ENCODE peak calls at places on chromosome 11, in five cellular contexts. B is left ventricle myocardium inferior, A is suprapubic skin, P is IMR-90, T is A549. Z is an unnamed sample.

GRCh38 chr11:10878408-10879214 is 20.8 kb upstream of the ZBED5 start:
- DNase-seq in B (no peak), A (no peak), P (peak), T (peak), Z (peak)

GRCh38 chr11:27239305-27239942 is 123.6 kb downstream of the CCDC34 start:
- DNase-seq in B (peak), A (no peak), P (peak), T (no peak), Z (no peak)

GRCh38 chr11:128500488-128500887 is 86.9 kb downstream of the ETS1 start:
- DNase-seq in B (no peak), A (no peak), P (peak), T (no peak), Z (no peak)

GRCh38 chr11:20158597-20159257 is 1.5 kb downstream of the DBX1 start:
- DNase-seq in B (peak), A (no peak), P (peak), T (peak), Z (peak)

GRCh38 chr11:109864834-109865557 is 228.2 kb upstream of the ZC3H12C start:
- DNase-seq in B (no peak), A (no peak), P (peak), T (no peak), Z (peak)

GRCh38 chr11:75718406-75719088 is 909 bp downstream of the MOGAT2 start:
- DNase-seq in B (no peak), A (no peak), P (no peak), T (no peak), Z (peak)

GRCh38 chr11:120632579-120632978 is 121.0 kb downstream of the GRIK4 start:
- DNase-seq in B (no peak), A (no peak), P (no peak), T (peak), Z (no peak)

GRCh38 chr11:13216019-13217006 is 61.3 kb upstream of the BMAL1 start:
- DNase-seq in B (no peak), A (no peak), P (peak), T (peak), Z (peak)

GRCh38 chr11:76612226-76612625 is 58.3 kb downstream of the LRRC32 start:
- DNase-seq in B (no peak), A (no peak), P (no peak), T (no peak), Z (no peak)

GRCh38 chr11:93403930-93404329 is 73.4 kb downstream of the DEUP1 start:
- DNase-seq in B (no peak), A (no peak), P (no peak), T (no peak), Z (no peak)

GRCh38 chr11:2766166-2766565 is 66.4 kb upstream of the KCNQ1OT1 start:
- DNase-seq in B (no peak), A (peak), P (no peak), T (no peak), Z (no peak)

GRCh38 chr11:120028181-120028935 is 109.6 kb downstream of the TRIM29 start:
- DNase-seq in B (no peak), A (no peak), P (no peak), T (no peak), Z (no peak)

GRCh38 chr11:118842369-118842768 is 41.3 kb upstream of the CXCR5 start:
- DNase-seq in B (no peak), A (no peak), P (peak), T (no peak), Z (peak)

GRCh38 chr11:76119032-76119431 is 87.3 kb downstream of the WNT11 start:
- DNase-seq in B (no peak), A (no peak), P (no peak), T (no peak), Z (no peak)

GRCh38 chr11:1747753-1748466 is 2.5 kb downstream of the IFITM10 start:
- DNase-seq in B (peak), A (peak), P (no peak), T (no peak), Z (no peak)

GRCh38 chr11:87236368-87236767 is 198.6 kb downstream of the TMEM135 start:
- DNase-seq in B (no peak), A (no peak), P (peak), T (no peak), Z (peak)

GRCh38 chr11:6405837-6406236 is 13.1 kb downstream of the APBB1 start:
- DNase-seq in B (no peak), A (no peak), P (no peak), T (no peak), Z (no peak)

GRCh38 chr11:66981976-66982578 is 7.0 kb downstream of the C11orf86 start:
- DNase-seq in B (peak), A (peak), P (peak), T (peak), Z (peak)

GRCh38 chr11:113481226-113481625 is 6.0 kb upstream of the DRD2 start:
- DNase-seq in B (no peak), A (no peak), P (no peak), T (no peak), Z (no peak)

GRCh38 chr11:36469881-36470802 is 39.9 kb downstream of the TRAF6 start:
- DNase-seq in B (no peak), A (no peak), P (peak), T (no peak), Z (peak)

GRCh38 chr11:114261791-114262190 is 34.4 kb upstream of the NNMT start:
- DNase-seq in B (no peak), A (no peak), P (no peak), T (no peak), Z (no peak)

GRCh38 chr11:103586756-103587155 is 449.7 kb upstream of the DDI1 start:
- DNase-seq in B (no peak), A (no peak), P (peak), T (no peak), Z (peak)

GRCh38 chr11:76803023-76803422 is 19.9 kb downstream of the TSKU start:
- DNase-seq in B (no peak), A (peak), P (peak), T (peak), Z (peak)

GRCh38 chr11:115990004-115990447 is 485.8 kb upstream of the CADM1 start:
- DNase-seq in B (no peak), A (no peak), P (no peak), T (peak), Z (no peak)

GRCh38 chr11:47326198-47326597 is 26.3 kb downstream of the MYBPC3 start:
- DNase-seq in B (no peak), A (no peak), P (no peak), T (no peak), Z (no peak)

GRCh38 chr11:118628031-118628430 is 20.6 kb downstream of the PHLDB1 start:
- DNase-seq in B (no peak), A (no peak), P (no peak), T (no peak), Z (no peak)

GRCh38 chr11:44356351-44356750 is 46.4 kb upstream of the ALX4 start:
- DNase-seq in B (no peak), A (no peak), P (no peak), T (no peak), Z (no peak)

GRCh38 chr11:3795131-3796092 is 1.9 kb downstream of the NUP98 start:
- DNase-seq in B (no peak), A (no peak), P (no peak), T (no peak), Z (no peak)

GRCh38 chr11:46212720-46213119 is 64.7 kb upstream of the CREB3L1 start:
- DNase-seq in B (no peak), A (no peak), P (no peak), T (no peak), Z (no peak)

GRCh38 chr11:46220313-46220712 is 57.1 kb upstream of the CREB3L1 start:
- DNase-seq in B (no peak), A (no peak), P (no peak), T (no peak), Z (no peak)

GRCh38 chr11:46216765-46217089 is 60.7 kb upstream of the CREB3L1 start:
- DNase-seq in B (no peak), A (no peak), P (no peak), T (no peak), Z (no peak)

GRCh38 chr11:46215208-46215931 is 62.1 kb upstream of the CREB3L1 start:
- DNase-seq in B (no peak), A (no peak), P (no peak), T (no peak), Z (no peak)

GRCh38 chr11:46216040-46216764 is 61.3 kb upstream of the CREB3L1 start:
- DNase-seq in B (no peak), A (no peak), P (peak), T (no peak), Z (peak)
- H3K4me3 ChIP-seq in B (peak), A (peak), P (peak), T (no peak), Z (peak)

DNA sequence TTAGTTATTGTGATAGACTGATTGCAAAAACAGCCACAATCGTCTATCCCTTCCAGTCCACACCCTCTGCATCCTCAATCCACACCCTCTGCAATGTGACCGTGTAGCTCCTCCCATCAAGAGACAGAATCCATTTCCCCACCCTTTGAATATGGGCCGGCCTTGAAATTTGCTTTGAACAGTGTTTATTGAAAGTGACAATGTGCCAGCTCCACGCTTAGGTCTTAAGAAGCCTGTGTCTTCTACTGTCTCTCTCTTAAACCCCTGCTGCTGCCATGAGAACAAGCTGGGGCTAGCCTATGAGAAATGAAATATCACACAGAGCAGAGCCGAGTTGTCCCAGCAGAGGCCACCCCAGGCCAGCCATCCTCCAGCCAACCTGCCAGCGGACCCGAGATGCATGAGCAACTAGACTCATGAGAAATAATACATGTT is 22.3 kb upstream of the MICAL2 start:
- DNase-seq in B (peak), A (peak), P (peak), T (peak), Z (peak)
- H3K4me3 ChIP-seq in B (no peak), A (peak), P (no peak), T (no peak), Z (no peak)

DNA sequence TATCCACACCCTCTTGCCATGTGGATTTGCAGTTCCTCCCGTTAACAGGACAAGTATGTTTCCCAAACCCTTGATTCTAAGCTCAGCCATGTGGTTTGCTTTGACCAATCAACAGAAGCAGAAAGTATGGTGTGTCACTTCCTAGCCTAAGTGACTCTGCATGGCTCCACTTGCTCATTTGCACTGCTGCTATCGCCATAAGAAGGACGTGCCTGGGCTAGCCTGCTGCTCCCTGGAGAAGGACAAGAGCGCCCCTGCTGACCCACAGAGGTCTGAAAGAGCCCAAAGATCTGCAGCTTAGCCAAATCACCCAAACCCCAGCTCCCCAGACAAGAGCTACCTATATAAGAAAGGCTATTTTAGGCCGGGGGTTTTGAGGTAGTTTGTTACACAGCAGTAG is 18.0 kb downstream of the TBRG1 start:
- DNase-seq in B (no peak), A (no peak), P (no peak), T (no peak), Z (no peak)
- H3K4me3 ChIP-seq in B (no peak), A (no peak), P (no peak), T (no peak), Z (no peak)

GRCh38 chr11:60857378-60858232 is 1.9 kb upstream of the PTGDR2 start:
- DNase-seq in B (no peak), A (no peak), P (peak), T (no peak), Z (no peak)
- H3K4me3 ChIP-seq in B (no peak), A (no peak), P (no peak), T (no peak), Z (no peak)

GRCh38 chr11:63999349-64000025 is 13.2 kb downstream of the OTUB1 start:
- DNase-seq in B (peak), A (peak), P (no peak), T (peak), Z (peak)
- H3K4me3 ChIP-seq in B (peak), A (peak), P (no peak), T (no peak), Z (no peak)

Z was measured in fibroblast of pulmonary artery.